ENCODE peak calls at places on chromosomes 5 and 9, in four cellular contexts. One of them, this sample, is unnamed.
A peak's percentile ranks its signal among the peaks of the same experiment; 100 is the strongest.

GRCh38 chr5:181160144-181160754 is 12.9 kb downstream of the OR2V2 start:
- DNase-seq in GM12878: no peak
- DNase-seq in ovary: peak; percentile 72
- DNase-seq in right cardiac atrium: peak; percentile 43
- DNase-seq in this sample: peak; percentile 42

GRCh38 chr5:86964889-86965288 is 302.8 kb upstream of the RASA1 start:
- DNase-seq in GM12878: no peak
- DNase-seq in ovary: no peak
- DNase-seq in right cardiac atrium: no peak
- DNase-seq in this sample: no peak

GRCh38 chr5:116525680-116526079 is 48.9 kb downstream of the SEMA6A start:
- DNase-seq in ovary: no peak
- DNase-seq in GM12878: no peak
- DNase-seq in right cardiac atrium: no peak
- DNase-seq in this sample: no peak

GRCh38 chr5:141910271-141910673 is 13.4 kb upstream of the DELE1 start:
- DNase-seq in ovary: no peak
- DNase-seq in GM12878: no peak
- DNase-seq in right cardiac atrium: no peak
- DNase-seq in this sample: no peak

GRCh38 chr9:88339322-88339721 is 48.9 kb upstream of the SPIN1 start:
- DNase-seq in right cardiac atrium: no peak
- DNase-seq in GM12878: no peak
- DNase-seq in ovary: no peak
- DNase-seq in this sample: no peak

GRCh38 chr5:150945501-150945900 is 40.7 kb upstream of the ZNF300 start:
- DNase-seq in GM12878: no peak
- DNase-seq in right cardiac atrium: no peak
- DNase-seq in ovary: no peak
- DNase-seq in this sample: no peak

GRCh38 chr5:73902327-73903051 is 276.5 kb downstream of the ARHGEF28 start:
- DNase-seq in ovary: no peak
- DNase-seq in right cardiac atrium: no peak
- DNase-seq in GM12878: peak; percentile 55
- DNase-seq in this sample: peak; percentile 10

GRCh38 chr5:139251281-139251687 is 42.3 kb upstream of the MATR3 start:
- DNase-seq in ovary: no peak
- DNase-seq in right cardiac atrium: no peak
- DNase-seq in GM12878: peak; percentile 38
- DNase-seq in this sample: no peak

GRCh38 chr5:129904667-129905466 is 602 bp downstream of the CHSY3 start:
- DNase-seq in GM12878: no peak
- DNase-seq in right cardiac atrium: peak; percentile 31
- DNase-seq in ovary: no peak
- DNase-seq in this sample: no peak

GRCh38 chr5:15001512-15001911 is 129.9 kb upstream of the ANKH start:
- DNase-seq in ovary: no peak
- DNase-seq in GM12878: no peak
- DNase-seq in right cardiac atrium: no peak
- DNase-seq in this sample: no peak

GRCh38 chr5:179698935-179699639 is at the start of gene CANX:
- DNase-seq in right cardiac atrium: no peak
- DNase-seq in GM12878: no peak
- DNase-seq in ovary: no peak
- DNase-seq in this sample: no peak

GRCh38 chr9:101119206-101119819 is 90.8 kb downstream of the PLPPR1 start:
- DNase-seq in right cardiac atrium: no peak
- DNase-seq in ovary: no peak
- DNase-seq in GM12878: no peak
- DNase-seq in this sample: no peak

GRCh38 chr5:68272289-68272688 is 56.7 kb downstream of the PIK3R1 start:
- DNase-seq in GM12878: no peak
- DNase-seq in ovary: no peak
- DNase-seq in right cardiac atrium: no peak
- DNase-seq in this sample: no peak

GRCh38 chr9:76371901-76372300 is 22.3 kb downstream of the RFK start:
- DNase-seq in ovary: no peak
- DNase-seq in GM12878: no peak
- DNase-seq in right cardiac atrium: no peak
- DNase-seq in this sample: no peak

GRCh38 chr9:21357479-21358290 is 7.0 kb upstream of the IFNA6 start:
- DNase-seq in ovary: no peak
- DNase-seq in right cardiac atrium: no peak
- DNase-seq in GM12878: peak; percentile 76
- DNase-seq in this sample: peak; percentile 49

GRCh38 chr5:10565785-10566506 is 2.1 kb downstream of the ANKRD33B start:
- DNase-seq in GM12878: no peak
- DNase-seq in right cardiac atrium: no peak
- DNase-seq in ovary: no peak
- DNase-seq in this sample: no peak

GRCh38 chr5:90534922-90535321 is 5.5 kb upstream of the LYSMD3 start:
- DNase-seq in right cardiac atrium: no peak
- DNase-seq in GM12878: no peak
- DNase-seq in ovary: no peak
- DNase-seq in this sample: no peak

GRCh38 chr5:167839065-167839464 is 452.4 kb upstream of the WWC1 start:
- DNase-seq in GM12878: no peak
- DNase-seq in ovary: no peak
- DNase-seq in right cardiac atrium: no peak
- DNase-seq in this sample: no peak

GRCh38 chr5:2640717-2641116 is 110.8 kb downstream of the IRX2 start:
- DNase-seq in GM12878: no peak
- DNase-seq in ovary: no peak
- DNase-seq in right cardiac atrium: no peak
- DNase-seq in this sample: no peak

GRCh38 chr5:81397169-81397568 is 3.2 kb upstream of the ACOT12 start:
- DNase-seq in right cardiac atrium: peak; percentile 52
- DNase-seq in GM12878: no peak
- DNase-seq in ovary: no peak
- DNase-seq in this sample: no peak

GRCh38 chr5:74517700-74518099 is 122.8 kb downstream of the ENC1 start:
- DNase-seq in right cardiac atrium: no peak
- DNase-seq in GM12878: no peak
- DNase-seq in ovary: no peak
- DNase-seq in this sample: no peak

GRCh38 chr9:84285381-84285780 is 55.2 kb downstream of the SLC28A3 start:
- DNase-seq in right cardiac atrium: no peak
- DNase-seq in GM12878: no peak
- DNase-seq in ovary: no peak
- DNase-seq in this sample: no peak

GRCh38 chr5:108521011-108521700 is 139.3 kb upstream of the FBXL17 start:
- DNase-seq in ovary: no peak
- DNase-seq in right cardiac atrium: no peak
- DNase-seq in GM12878: peak; percentile 93
- DNase-seq in this sample: no peak

GRCh38 chr9:72351538-72352453 is 13.2 kb downstream of the ZFAND5 start:
- DNase-seq in ovary: no peak
- DNase-seq in GM12878: no peak
- DNase-seq in right cardiac atrium: peak; percentile 18
- DNase-seq in this sample: no peak

GRCh38 chr5:19125956-19126713 is 861.9 kb downstream of the CDH18 start:
- DNase-seq in right cardiac atrium: no peak
- DNase-seq in ovary: no peak
- DNase-seq in GM12878: no peak
- DNase-seq in this sample: no peak

GRCh38 chr5:89213584-89213983 is 330.6 kb upstream of the MEF2C start:
- DNase-seq in GM12878: no peak
- DNase-seq in ovary: peak; percentile 66
- DNase-seq in right cardiac atrium: peak; percentile 46
- DNase-seq in this sample: no peak

GRCh38 chr9:120915854-120916495 is 10.6 kb downstream of the TRAF1 start:
- DNase-seq in GM12878: no peak
- DNase-seq in ovary: no peak
- DNase-seq in right cardiac atrium: no peak
- DNase-seq in this sample: peak; percentile 75

GRCh38 chr9:34206561-34206960 is 27.7 kb downstream of the UBAP1 start:
- DNase-seq in ovary: no peak
- DNase-seq in GM12878: no peak
- DNase-seq in right cardiac atrium: no peak
- DNase-seq in this sample: no peak

GRCh38 chr5:4941957-4942830 is 197.9 kb upstream of the ADAMTS16 start:
- DNase-seq in ovary: peak; percentile 52
- DNase-seq in right cardiac atrium: no peak
- DNase-seq in GM12878: no peak
- DNase-seq in this sample: no peak

GRCh38 chr5:56270058-56270457 is 36.9 kb upstream of the ANKRD55 start:
- DNase-seq in right cardiac atrium: no peak
- DNase-seq in ovary: no peak
- DNase-seq in GM12878: peak; percentile 8
- DNase-seq in this sample: no peak

GRCh38 chr5:96187309-96188027 is 225.8 kb upstream of the ELL2 start:
- DNase-seq in ovary: no peak
- DNase-seq in right cardiac atrium: no peak
- DNase-seq in GM12878: no peak
- DNase-seq in this sample: no peak

GRCh38 chr9:70635790-70636189 is 221.3 kb upstream of the KLF9 start:
- DNase-seq in ovary: no peak
- DNase-seq in GM12878: no peak
- DNase-seq in right cardiac atrium: no peak
- DNase-seq in this sample: no peak

GRCh38 chr9:72564517-72565281 is 43.3 kb downstream of the TMC1 start:
- DNase-seq in GM12878: no peak
- DNase-seq in right cardiac atrium: no peak
- DNase-seq in ovary: no peak
- DNase-seq in this sample: no peak

GRCh38 chr5:139645495-139645871 is 2.7 kb upstream of the CXXC5 start:
- DNase-seq in right cardiac atrium: no peak
- DNase-seq in ovary: no peak
- DNase-seq in GM12878: no peak
- DNase-seq in this sample: no peak

GRCh38 chr9:96156151-96156550 is 145.8 kb downstream of the HSD17B3 start:
- DNase-seq in ovary: no peak
- DNase-seq in right cardiac atrium: no peak
- DNase-seq in GM12878: no peak
- DNase-seq in this sample: no peak

GRCh38 chr5:55231476-55232193 is 1.8 kb downstream of the CCNO start:
- DNase-seq in GM12878: no peak
- DNase-seq in right cardiac atrium: no peak
- DNase-seq in ovary: no peak
- DNase-seq in this sample: no peak

GRCh38 chr5:172004824-172005237 is 1.6 kb downstream of the FBXW11 start:
- DNase-seq in ovary: no peak
- DNase-seq in right cardiac atrium: no peak
- DNase-seq in GM12878: peak; percentile 16
- DNase-seq in this sample: peak; percentile 49

GRCh38 chr5:172007153-172007794 is 836 bp upstream of the FBXW11 start:
- DNase-seq in GM12878: no peak
- DNase-seq in right cardiac atrium: no peak
- DNase-seq in ovary: no peak
- DNase-seq in this sample: no peak

GRCh38 chr5:172007795-172008465 is 1.5 kb upstream of the FBXW11 start:
- DNase-seq in ovary: peak; percentile 25
- DNase-seq in right cardiac atrium: no peak
- DNase-seq in GM12878: no peak
- DNase-seq in this sample: no peak

GRCh38 chr5:172005708-172006377 is 595 bp downstream of the FBXW11 start:
- DNase-seq in right cardiac atrium: peak; percentile 22
- DNase-seq in ovary: peak; percentile 48
- DNase-seq in GM12878: no peak
- DNase-seq in this sample: peak; percentile 22

DNA sequence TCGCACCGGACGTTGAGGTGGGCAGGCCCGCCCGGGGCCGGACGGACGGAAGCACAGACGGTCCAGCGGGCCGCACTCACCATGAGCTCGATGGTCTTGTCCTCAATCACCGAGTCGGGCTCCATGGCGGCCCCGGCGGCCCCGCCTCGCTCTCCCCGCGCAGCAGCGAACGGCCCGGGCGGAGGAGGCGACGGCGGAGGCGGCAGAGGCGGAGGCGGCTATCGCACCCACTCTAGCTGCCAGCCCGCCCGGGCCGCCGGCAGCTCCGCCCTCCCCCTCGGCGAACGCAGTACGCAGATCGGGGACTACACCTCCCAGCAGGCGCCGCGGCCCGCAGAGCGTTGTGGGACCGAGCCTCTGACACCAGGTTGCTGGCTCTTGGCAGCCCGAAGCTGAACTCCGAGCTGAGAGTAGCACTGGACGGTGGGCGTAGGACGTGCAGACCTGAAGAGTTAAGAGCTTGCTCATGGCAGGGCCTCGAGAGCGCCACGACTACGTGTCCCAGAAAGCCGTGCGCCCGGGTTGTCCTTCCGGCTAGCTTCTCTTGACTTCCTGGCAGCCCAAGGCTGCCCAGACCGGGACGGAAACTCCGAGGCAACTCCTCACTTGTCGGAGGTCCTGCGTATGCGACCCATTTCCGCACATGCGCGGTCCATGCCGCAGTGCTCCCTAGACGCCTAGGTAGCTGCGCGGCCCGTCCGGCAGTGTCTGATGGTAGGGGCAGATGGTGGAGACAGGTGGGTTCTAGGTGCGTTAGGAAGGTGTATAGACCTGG is at the start of gene FBXW11:
- DNase-seq in ovary: peak; percentile 95
- DNase-seq in GM12878: peak; percentile 87
- DNase-seq in right cardiac atrium: peak; percentile 99
- DNase-seq in this sample: peak; percentile 92
- H3K4me3 ChIP-seq in ovary: peak within 1 kb of the TSS; percentile 96
- H3K4me3 ChIP-seq in GM12878: peak within 1 kb of the TSS; percentile 100
- H3K4me3 ChIP-seq in right cardiac atrium: peak within 1 kb of the TSS; percentile 67
- H3K4me3 ChIP-seq in this sample: peak within 1 kb of the TSS; percentile 89

GRCh38 chr5:38305148-38305547 is 46.8 kb downstream of the EGFLAM start:
- DNase-seq in right cardiac atrium: no peak
- DNase-seq in GM12878: no peak
- DNase-seq in ovary: no peak
- DNase-seq in this sample: no peak
- H3K9me3 ChIP-seq in right cardiac atrium: peaks cover 11% of the 10 kb centered on the region
- H3K9me3 ChIP-seq in GM12878: no peaks in the 10 kb centered on the region
- H3K9me3 ChIP-seq in ovary: no peaks in the 10 kb centered on the region
- H3K9me3 ChIP-seq in this sample: no peaks in the 10 kb centered on the region

DNA sequence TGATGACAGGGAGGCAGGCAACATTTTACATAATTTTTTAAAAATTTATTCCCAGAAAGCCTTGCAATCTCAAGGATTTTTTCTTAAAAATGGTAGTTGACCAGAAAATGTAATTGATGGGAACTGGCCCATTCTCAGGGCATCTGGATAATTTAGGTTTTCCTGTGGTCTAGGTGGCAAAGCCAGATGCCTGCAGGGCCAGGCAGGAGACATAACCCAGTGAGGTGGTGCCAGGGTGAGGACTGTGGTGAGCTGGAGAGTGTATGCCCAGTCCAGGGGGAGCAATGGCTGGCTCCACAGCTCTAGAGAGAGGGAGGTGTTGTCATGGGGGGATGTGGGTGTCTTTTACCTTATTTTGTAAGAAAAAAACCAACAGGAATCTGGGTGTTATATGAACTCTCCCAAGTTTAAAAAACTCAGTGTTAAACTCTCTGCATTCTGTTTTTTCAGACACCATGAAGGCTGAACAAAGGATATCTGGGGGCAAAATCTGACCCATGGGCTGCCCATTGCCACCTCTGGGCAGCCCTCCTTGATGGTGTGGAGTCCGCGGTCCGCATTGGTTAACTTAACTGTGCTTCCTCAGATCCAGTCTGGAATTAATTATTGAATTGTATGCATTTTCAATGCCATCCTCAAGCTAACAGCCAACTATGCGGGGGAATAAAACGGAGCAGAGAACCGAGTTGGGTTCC is 43.9 kb downstream of the BOD1 start:
- DNase-seq in ovary: no peak
- DNase-seq in GM12878: no peak
- DNase-seq in right cardiac atrium: no peak
- DNase-seq in this sample: no peak
- H3K4me3 ChIP-seq in ovary: no peak overlapping the region
- H3K4me3 ChIP-seq in GM12878: no peak overlapping the region
- H3K4me3 ChIP-seq in right cardiac atrium: no peak overlapping the region
- H3K4me3 ChIP-seq in this sample: no peak overlapping the region

GRCh38 chr9:133608881-133609280 is 308 bp downstream of the FAM163B start:
- DNase-seq in GM12878: no peak
- DNase-seq in ovary: no peak
- DNase-seq in right cardiac atrium: no peak
- DNase-seq in this sample: no peak
- H3K9me3 ChIP-seq in GM12878: no peaks in the 10 kb centered on the region
- H3K9me3 ChIP-seq in ovary: no peaks in the 10 kb centered on the region
- H3K9me3 ChIP-seq in right cardiac atrium: no peaks in the 10 kb centered on the region
- H3K9me3 ChIP-seq in this sample: no peaks in the 10 kb centered on the region

This sample was measured in naive thymus-derived CD4-positive, alpha-beta T cell.